ENCODE peak calls at places on chromosomes 6 and 20, in four cellular contexts. T is choroid plexus epithelial cell, Z is stomach, I is mammary epithelial cell. W is an unnamed sample.

GRCh38 chr20:10578607-10579006 is 95.2 kb downstream of the JAG1 start:
- DNase-seq in T (peak; percentile 82), Z (no peak), I (peak; percentile 90), W (peak; percentile 44)

GRCh38 chr6:163565140-163565539 is 150.6 kb downstream of the QKI start:
- DNase-seq in I (no peak), Z (no peak), T (peak; percentile 77), W (no peak)

GRCh38 chr6:107658920-107659879 is 164.9 kb downstream of the SCML4 start:
- DNase-seq in Z (no peak), I (no peak), T (peak; percentile 57), W (no peak)

GRCh38 chr6:43367245-43367984 is 2.0 kb downstream of the ZNF318 start:
- DNase-seq in Z (no peak), I (no peak), T (no peak), W (no peak)

GRCh38 chr6:163376167-163376566 is 38.4 kb upstream of the QKI start:
- DNase-seq in I (no peak), T (no peak), Z (no peak), W (no peak)

GRCh38 chr20:61217848-61218247 is 34.2 kb upstream of the CDH4 start:
- DNase-seq in T (no peak), I (no peak), Z (no peak), W (no peak)

GRCh38 chr20:10922941-10923340 is 249.1 kb upstream of the JAG1 start:
- DNase-seq in Z (no peak), T (peak; percentile 94), I (peak; percentile 80), W (peak; percentile 70)

GRCh38 chr6:170393807-170394399 is 87.3 kb downstream of the FAM120B start:
- DNase-seq in Z (no peak), I (peak; percentile 31), T (no peak), W (no peak)

GRCh38 chr20:33909331-33909921 is 84.3 kb upstream of the RALY start:
- DNase-seq in T (peak; percentile 97), Z (peak; percentile 33), I (peak; percentile 56), W (peak; percentile 91)

GRCh38 chr6:153003294-153003645 is 761 bp upstream of the MTRF1L start:
- DNase-seq in I (peak; percentile 47), Z (no peak), T (peak; percentile 43), W (no peak)

GRCh38 chr6:14549319-14549770 is 431.8 kb downstream of the CD83 start:
- DNase-seq in T (no peak), I (no peak), Z (no peak), W (no peak)

GRCh38 chr20:60035486-60035885 is 77.3 kb downstream of the CDH26 start:
- DNase-seq in I (no peak), T (no peak), Z (no peak), W (no peak)

GRCh38 chr20:60039526-60039925 is 81.3 kb downstream of the CDH26 start:
- DNase-seq in Z (no peak), T (no peak), I (no peak), W (no peak)

GRCh38 chr20:60036346-60037119 is 78.3 kb downstream of the CDH26 start:
- DNase-seq in T (no peak), I (no peak), Z (no peak), W (no peak)

GRCh38 chr20:60038400-60038799 is 80.2 kb downstream of the CDH26 start:
- DNase-seq in I (no peak), T (no peak), Z (no peak), W (no peak)

DNA sequence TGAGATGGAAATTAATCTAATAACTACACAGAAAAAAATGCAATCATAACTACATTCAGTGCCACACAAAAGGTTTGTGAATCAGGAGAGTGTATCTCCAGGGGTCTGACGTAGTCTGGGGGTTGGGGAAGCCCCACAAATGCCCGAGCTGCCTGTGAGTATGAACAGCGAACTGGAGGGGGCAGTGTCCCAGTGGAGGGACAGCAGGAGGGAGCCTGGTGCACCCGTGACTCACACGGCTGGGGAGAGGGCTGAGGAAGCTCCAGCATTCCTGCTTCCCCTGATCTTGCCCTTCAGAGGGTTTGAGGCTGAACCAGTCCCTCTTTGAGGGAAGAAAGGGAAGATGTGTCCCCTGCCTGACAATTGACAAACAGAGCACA is 78.9 kb downstream of the CDH26 start:
- DNase-seq in I (no peak), T (peak; percentile 12), Z (no peak), W (peak; percentile 35)
- TF ChIP-seq CTCF in I (no peak), T (no peak), Z (no peak), W (peak; percentile 70)

GRCh38 chr20:544153-544725 is 649 bp upstream of the CSNK2A1 start:
- DNase-seq in T (no peak), I (no peak), Z (no peak), W (no peak)

GRCh38 chr20:542777-543368 is 717 bp downstream of the CSNK2A1 start:
- DNase-seq in I (no peak), T (no peak), Z (peak; percentile 27), W (no peak)

GRCh38 chr20:546353-546752 is 2.8 kb upstream of the CSNK2A1 start:
- DNase-seq in Z (no peak), I (no peak), T (no peak), W (no peak)

GRCh38 chr20:540391-541201 is 3.0 kb downstream of the CSNK2A1 start:
- DNase-seq in Z (no peak), T (no peak), I (no peak), W (no peak)

GRCh38 chr20:543369-544152 is at the start of gene CSNK2A1:
- DNase-seq in Z (peak; percentile 95), I (peak; percentile 92), T (peak; percentile 97), W (peak; percentile 90)
- TF ChIP-seq CTCF in Z (no peak), I (no peak), T (no peak), W (no peak)

DNA sequence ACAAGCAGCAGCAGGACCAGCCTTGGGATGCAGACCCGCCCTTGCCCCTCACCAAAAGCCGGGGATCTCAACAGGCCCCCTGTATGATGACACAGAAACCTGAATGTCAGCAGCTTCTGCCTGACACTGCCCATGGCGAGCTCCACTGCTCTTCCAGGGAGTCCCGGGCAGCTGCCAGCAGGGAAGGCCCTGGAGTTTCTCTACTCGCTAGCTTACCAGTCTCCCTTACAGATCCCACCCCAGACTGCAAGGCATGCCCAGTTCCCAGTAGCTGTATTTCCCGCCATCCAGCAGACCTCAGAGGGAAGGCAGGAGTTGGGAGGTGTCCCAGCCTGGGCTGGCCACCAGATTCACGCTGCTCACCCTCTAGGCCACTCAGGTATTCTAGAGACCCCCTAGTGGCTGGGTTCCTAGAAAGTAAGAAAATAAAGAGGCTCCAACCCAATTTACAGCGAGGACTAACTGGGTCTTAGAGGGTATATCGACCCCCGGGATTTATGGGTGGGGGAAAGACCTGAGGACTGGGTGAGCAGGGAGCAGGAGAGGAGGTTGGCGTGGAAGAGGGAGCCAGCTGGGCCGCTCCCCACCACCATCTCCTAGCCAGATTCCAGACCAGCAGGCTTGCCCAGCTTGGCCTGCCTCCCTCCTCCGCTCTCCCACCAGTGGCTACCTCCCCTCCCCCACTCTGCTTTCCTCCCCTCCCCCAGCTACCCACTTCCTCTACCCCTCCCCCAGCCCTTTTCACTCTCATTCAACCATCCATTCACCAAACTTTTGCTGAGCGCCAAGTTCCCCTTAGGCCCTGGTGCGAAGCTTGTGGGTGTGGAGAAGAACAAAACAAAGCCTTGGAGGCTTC is 9.7 kb upstream of the HMGA1 start:
- DNase-seq in Z (no peak), T (no peak), I (no peak), W (no peak)
- TF ChIP-seq CTCF in Z (no peak), T (no peak), I (no peak), W (peak; percentile 15)

GRCh38 chr6:118618676-118619377 is 32.6 kb downstream of the CEP85L start:
- DNase-seq in T (peak; percentile 51), Z (peak; percentile 66), I (peak; percentile 8), W (peak; percentile 16)
- TF ChIP-seq CTCF in T (peak; percentile 97), Z (peak; percentile 93), I (peak; percentile 93), W (peak; percentile 90)

GRCh38 chr20:56626367-56627121 is 2.6 kb upstream of the TFAP2C start:
- DNase-seq in T (peak; percentile 42), Z (no peak), I (no peak), W (no peak)
- TF ChIP-seq CTCF in T (peak; percentile 45), Z (no peak), I (no peak), W (peak; percentile 65)

GRCh38 chr6:160138839-160139419 is 17.3 kb downstream of the SLC22A1 start:
- DNase-seq in Z (no peak), I (no peak), T (no peak), W (no peak)
- TF ChIP-seq CTCF in Z (no peak), I (no peak), T (no peak), W (no peak)

DNA sequence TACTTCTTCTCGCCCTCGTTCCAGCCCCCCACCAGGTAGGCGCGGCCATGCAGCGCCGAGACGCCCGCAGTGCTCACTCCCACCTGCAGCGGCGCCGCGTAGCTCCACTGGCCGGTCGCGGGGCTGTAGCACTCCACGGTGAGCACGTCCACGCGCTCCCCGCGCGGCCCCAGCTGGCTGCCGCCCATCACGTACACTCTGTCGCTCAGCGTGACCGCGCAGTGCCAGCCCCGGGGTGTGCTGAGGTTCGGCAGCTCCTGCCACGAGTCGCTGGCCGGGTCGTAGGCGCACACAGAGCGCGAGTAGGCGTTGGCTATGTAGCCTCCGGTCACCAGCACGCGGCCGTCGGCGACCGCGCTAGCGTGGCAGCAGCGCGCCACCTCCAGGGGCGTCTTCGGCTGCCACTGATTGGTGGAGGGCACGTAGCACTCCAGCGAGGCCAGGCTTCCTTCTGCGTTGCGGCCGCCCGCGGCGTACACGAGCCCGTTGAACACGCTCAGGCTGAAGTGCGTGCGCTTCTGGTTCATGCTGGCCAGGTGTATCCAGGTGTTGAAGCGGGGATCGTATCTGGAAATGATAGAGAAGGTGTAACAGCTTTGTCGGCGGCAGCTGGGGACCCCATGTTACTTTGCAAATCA is 13.7 kb downstream of the KLHL31 start:
- DNase-seq in Z (peak; percentile 85), I (peak; percentile 85), T (peak; percentile 25), W (no peak)
- TF ChIP-seq CTCF in Z (peak; percentile 54), I (peak; percentile 42), T (peak; percentile 26), W (no peak)

W was measured in HFFc6.